ENCODE peak calls at places on chromosomes 5 and 9, in six cellular contexts. N is IMR-90, P is mesenchymal stem cell, F is H9, U is mesendoderm, E is H1. K is an unnamed sample.

GRCh38 chr9:107708786-107709185 is 219.2 kb upstream of the KLF4 start:
- DNase-seq in E (no peak), F (no peak), U (no peak), P (no peak), N (no peak), K (no peak)

GRCh38 chr9:116163293-116164055 is 9.9 kb downstream of the PAPPA start:
- DNase-seq in E (no peak), P (no peak), F (no peak), U (peak; percentile 37), N (no peak), K (no peak)

GRCh38 chr9:96596601-96597111 is 23.0 kb downstream of the CDC14B start:
- DNase-seq in N (no peak), E (no peak), P (no peak), F (no peak), U (no peak), K (no peak)

GRCh38 chr5:124162782-124163532 is 583.5 kb downstream of the ZNF608 start:
- DNase-seq in F (no peak), P (peak; percentile 25), E (no peak), U (no peak), N (peak; percentile 44), K (no peak)

GRCh38 chr9:87494970-87495471 is 2.6 kb upstream of the DAPK1 start:
- DNase-seq in F (no peak), U (no peak), N (no peak), P (no peak), E (no peak), K (no peak)

GRCh38 chr9:111120526-111120925 is 82.3 kb upstream of the LPAR1 start:
- DNase-seq in U (no peak), N (no peak), F (no peak), E (no peak), P (no peak), K (no peak)

GRCh38 chr5:100790170-100790665 is 112.9 kb downstream of the ST8SIA4 start:
- DNase-seq in F (peak; percentile 49), U (peak; percentile 56), E (peak; percentile 55), P (no peak), N (no peak), K (peak; percentile 38)

GRCh38 chr9:25700430-25700829 is 22.2 kb upstream of the TUSC1 start:
- DNase-seq in P (no peak), U (no peak), F (no peak), N (no peak), E (no peak), K (no peak)

GRCh38 chr5:131355972-131356528 is 92.2 kb downstream of the CDC42SE2 start:
- DNase-seq in F (no peak), E (no peak), U (no peak), N (peak; percentile 59), P (peak; percentile 25), K (no peak)

GRCh38 chr5:127031863-127032232 is 1.5 kb upstream of the MARCHF3 start:
- DNase-seq in U (peak; percentile 68), E (no peak), F (no peak), P (peak; percentile 21), N (no peak), K (no peak)

GRCh38 chr5:151459680-151460079 is 12.3 kb downstream of the SLC36A1 start:
- DNase-seq in E (no peak), P (peak; percentile 15), U (peak; percentile 73), N (peak; percentile 58), F (no peak), K (no peak)

GRCh38 chr9:16869140-16869903 is 1.1 kb downstream of the BNC2 start:
- DNase-seq in P (peak; percentile 57), F (peak; percentile 51), U (peak; percentile 44), E (no peak), N (peak; percentile 50), K (peak; percentile 30)

GRCh38 chr5:399296-400281 is 43.4 kb upstream of the EXOC3 start:
- DNase-seq in P (peak; percentile 99), E (peak; percentile 82), N (peak; percentile 98), U (peak; percentile 88), F (peak; percentile 85), K (peak; percentile 80)

GRCh38 chr5:398475-399295 is 44.3 kb upstream of the EXOC3 start:
- DNase-seq in U (peak; percentile 23), F (peak; percentile 48), P (no peak), N (no peak), E (peak; percentile 52), K (no peak)

GRCh38 chr5:402615-403359 is 40.2 kb upstream of the EXOC3 start:
- DNase-seq in F (no peak), U (no peak), P (no peak), N (peak; percentile 55), E (no peak), K (no peak)

GRCh38 chr5:401216-402034 is 41.6 kb upstream of the EXOC3 start:
- DNase-seq in E (no peak), U (no peak), P (no peak), N (no peak), F (peak; percentile 25), K (no peak)

DNA sequence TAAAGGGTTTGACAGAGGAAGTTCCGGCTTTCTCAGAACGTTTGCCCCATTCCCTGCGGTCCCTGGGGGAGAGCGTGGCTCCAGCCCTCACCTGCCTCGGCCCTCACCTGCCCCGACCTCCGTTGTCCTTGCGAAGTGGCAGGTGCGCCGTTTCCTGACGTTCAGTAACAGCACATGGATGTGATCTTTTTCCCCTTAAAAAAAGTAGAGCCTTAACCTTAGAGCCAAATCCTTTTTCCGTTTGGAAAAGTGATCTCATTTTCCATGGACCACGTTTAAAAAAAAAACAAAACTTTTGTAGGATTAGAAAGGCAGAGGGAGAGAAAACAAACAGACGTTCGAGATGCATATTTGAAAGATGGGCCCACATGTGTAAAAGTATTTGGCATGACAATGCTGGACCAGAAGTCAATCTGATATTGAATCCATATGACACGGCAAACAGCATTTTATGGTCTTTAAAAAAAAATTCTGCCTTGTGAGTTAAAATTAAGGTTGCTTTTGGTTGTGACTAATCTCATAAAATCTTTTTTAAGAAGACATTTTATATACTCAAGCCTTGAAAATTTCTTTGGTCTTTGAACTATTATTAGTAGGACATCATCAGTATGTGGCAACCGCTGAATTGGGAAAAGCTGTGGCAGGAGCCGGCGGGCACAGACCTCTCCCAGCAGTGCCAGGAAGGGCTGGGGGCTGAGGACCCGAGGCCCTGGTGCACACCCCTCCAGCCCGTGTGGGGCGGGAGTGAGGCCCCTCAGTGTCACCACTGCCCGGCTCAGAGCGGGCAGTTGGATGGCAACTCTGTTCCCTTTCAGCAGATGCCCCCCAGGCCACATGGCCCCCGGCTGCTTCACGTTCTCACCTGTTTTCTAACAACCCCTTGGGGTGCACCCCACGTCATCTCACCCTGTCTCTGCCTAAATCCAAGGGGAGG is 42.4 kb upstream of the EXOC3 start:
- DNase-seq in P (peak; percentile 75), E (peak; percentile 19), N (peak; percentile 82), U (no peak), F (no peak), K (no peak)
- H2AK5ac ChIP-seq in P (peak overlapping the region; percentile 47), E (no peak overlapping the region), N (peak overlapping the region; percentile 100), U (no peak overlapping the region), F (no peak overlapping the region), K (peak overlapping the region; percentile 98)

DNA sequence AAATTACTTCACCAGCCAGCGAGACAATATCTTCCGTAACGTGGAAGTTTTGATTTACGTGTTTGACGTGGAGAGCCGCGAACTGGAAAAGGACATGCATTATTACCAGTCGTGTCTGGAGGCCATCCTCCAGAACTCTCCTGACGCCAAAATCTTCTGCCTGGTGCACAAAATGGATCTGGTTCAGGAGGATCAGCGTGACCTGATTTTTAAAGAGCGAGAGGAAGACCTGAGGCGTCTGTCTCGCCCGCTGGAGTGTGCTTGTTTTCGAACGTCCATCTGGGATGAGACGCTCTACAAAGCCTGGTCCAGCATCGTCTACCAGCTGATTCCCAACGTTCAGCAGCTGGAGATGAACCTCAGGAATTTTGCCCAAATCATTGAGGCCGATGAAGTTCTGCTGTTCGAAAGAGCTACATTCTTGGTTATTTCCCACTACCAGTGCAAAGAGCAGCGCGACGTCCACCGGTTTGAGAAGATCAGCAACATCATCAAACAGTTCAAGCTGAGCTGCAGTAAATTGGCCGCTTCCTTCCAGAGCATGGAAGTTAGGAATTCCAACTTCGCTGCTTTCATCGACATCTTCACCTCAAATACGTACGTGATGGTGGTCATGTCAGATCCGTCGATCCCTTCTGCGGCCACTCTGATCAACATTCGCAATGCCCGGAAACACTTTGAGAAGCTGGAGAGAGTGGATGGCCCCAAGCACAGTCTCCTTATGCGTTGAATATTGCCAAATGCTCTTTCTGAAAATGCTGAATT is 827 bp downstream of the RRAGA start:
- DNase-seq in E (no peak), F (no peak), P (peak; percentile 55), N (peak; percentile 54), U (peak; percentile 41), K (no peak)
- H2AK5ac ChIP-seq in E (no peak overlapping the region), F (no peak overlapping the region), P (no peak overlapping the region), N (peak overlapping the region; percentile 78), U (no peak overlapping the region), K (no peak overlapping the region)

DNA sequence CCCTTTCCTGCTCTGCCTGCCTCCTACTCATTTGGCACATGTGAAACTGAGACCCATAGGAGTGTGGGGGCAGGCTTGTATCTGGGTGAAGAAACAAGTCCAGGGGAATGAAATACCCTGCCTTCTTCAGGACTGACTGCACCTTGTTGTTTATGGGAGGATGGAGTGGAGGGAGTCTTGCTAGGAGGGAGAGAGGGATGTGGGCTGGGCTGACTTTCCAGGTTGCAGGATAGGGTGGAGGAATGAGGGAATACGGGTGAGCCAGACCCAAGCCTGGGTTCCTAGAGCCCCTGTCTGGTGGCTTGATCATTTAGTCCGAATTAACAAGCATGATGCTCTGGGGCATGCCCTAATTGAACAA is 3.3 kb downstream of the CXXC5 start:
- DNase-seq in U (no peak), P (peak; percentile 70), N (no peak), F (no peak), E (no peak), K (no peak)
- H2AK5ac ChIP-seq in U (no peak overlapping the region), P (peak overlapping the region; percentile 67), N (peak overlapping the region; percentile 94), F (no peak overlapping the region), E (no peak overlapping the region), K (no peak overlapping the region)

GRCh38 chr5:174522641-174523260 is 201.6 kb upstream of the MSX2 start:
- DNase-seq in P (no peak), N (no peak), E (no peak), F (no peak), U (no peak), K (no peak)

GRCh38 chr5:174528821-174529544 is 195.4 kb upstream of the MSX2 start:
- DNase-seq in E (no peak), F (no peak), U (no peak), N (peak; percentile 28), P (no peak), K (no peak)

GRCh38 chr5:174527936-174528557 is 196.3 kb upstream of the MSX2 start:
- DNase-seq in N (peak; percentile 31), E (no peak), F (no peak), U (no peak), P (no peak), K (no peak)

GRCh38 chr5:174523311-174524159 is 200.8 kb upstream of the MSX2 start:
- DNase-seq in N (no peak), F (no peak), P (no peak), U (peak; percentile 59), E (no peak), K (no peak)

DNA sequence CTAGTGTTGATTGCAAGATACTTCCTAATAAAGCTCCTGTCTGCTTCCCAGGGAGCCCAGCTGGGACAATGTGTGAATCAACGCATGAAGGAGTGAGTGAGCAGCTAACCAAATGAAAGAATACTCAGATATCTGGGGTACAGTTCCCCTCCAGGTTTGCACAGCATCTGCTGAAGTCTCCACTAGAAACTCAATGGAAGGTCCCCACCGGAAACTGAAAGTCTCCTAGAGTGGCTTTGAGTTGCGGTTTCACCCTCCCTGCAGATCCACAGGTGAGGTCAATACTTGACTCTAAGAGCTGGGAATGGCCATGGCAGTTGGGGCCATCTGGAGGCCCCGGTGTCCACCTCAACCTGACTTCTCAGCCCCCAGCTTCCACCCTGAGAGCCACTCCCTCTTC is 198.2 kb upstream of the MSX2 start:
- DNase-seq in U (no peak), F (no peak), N (no peak), P (no peak), E (no peak), K (no peak)
- H2AK5ac ChIP-seq in U (no peak overlapping the region), F (no peak overlapping the region), N (no peak overlapping the region), P (no peak overlapping the region), E (no peak overlapping the region), K (no peak overlapping the region)

K was measured in neuronal stem cell.